ENCODE peak calls at places on chromosome 21, in five cellular contexts. One of them, this sample, is unnamed.

GRCh38 chr21:28971171-28971570 is 21.5 kb downstream of the LTN1 start:
- DNase-seq in heart left ventricle: no peak
- DNase-seq in tibial nerve: no peak
- DNase-seq in stomach: no peak
- DNase-seq in uterus: no peak
- DNase-seq in this sample: no peak

GRCh38 chr21:36948686-36949085 is 17.8 kb downstream of the HLCS start:
- DNase-seq in heart left ventricle: no peak
- DNase-seq in tibial nerve: no peak
- DNase-seq in stomach: no peak
- DNase-seq in uterus: no peak
- DNase-seq in this sample: no peak

GRCh38 chr21:37195649-37196048 is 71.5 kb downstream of the VPS26C start:
- DNase-seq in stomach: no peak
- DNase-seq in uterus: no peak
- DNase-seq in heart left ventricle: no peak
- DNase-seq in tibial nerve: no peak
- DNase-seq in this sample: no peak

GRCh38 chr21:36596174-36596573 is 102.7 kb upstream of the SIM2 start:
- DNase-seq in uterus: no peak
- DNase-seq in stomach: no peak
- DNase-seq in heart left ventricle: no peak
- DNase-seq in tibial nerve: no peak
- DNase-seq in this sample: no peak

GRCh38 chr21:27795418-27795817 is 828.5 kb upstream of the ADAMTS5 start:
- DNase-seq in tibial nerve: no peak
- DNase-seq in stomach: no peak
- DNase-seq in uterus: no peak
- DNase-seq in heart left ventricle: no peak
- DNase-seq in this sample: no peak

GRCh38 chr21:37658994-37659458 is 257.2 kb downstream of the KCNJ6 start:
- DNase-seq in heart left ventricle: no peak
- DNase-seq in uterus: peak; percentile 35
- DNase-seq in tibial nerve: peak; percentile 23
- DNase-seq in stomach: no peak
- DNase-seq in this sample: peak; percentile 35

GRCh38 chr21:15355066-15355465 is 290.3 kb upstream of the NRIP1 start:
- DNase-seq in heart left ventricle: no peak
- DNase-seq in uterus: no peak
- DNase-seq in stomach: no peak
- DNase-seq in tibial nerve: no peak
- DNase-seq in this sample: no peak

GRCh38 chr21:17730782-17731181 is 88.4 kb downstream of the C21orf91 start:
- DNase-seq in tibial nerve: no peak
- DNase-seq in heart left ventricle: no peak
- DNase-seq in uterus: no peak
- DNase-seq in stomach: no peak
- DNase-seq in this sample: no peak

GRCh38 chr21:15221799-15222386 is 157.1 kb upstream of the NRIP1 start:
- DNase-seq in tibial nerve: no peak
- DNase-seq in heart left ventricle: peak; percentile 76
- DNase-seq in stomach: no peak
- DNase-seq in uterus: no peak
- DNase-seq in this sample: no peak

GRCh38 chr21:41979751-41980369 is 26.0 kb upstream of the C2CD2 start:
- DNase-seq in uterus: no peak
- DNase-seq in heart left ventricle: no peak
- DNase-seq in stomach: no peak
- DNase-seq in tibial nerve: no peak
- DNase-seq in this sample: no peak

GRCh38 chr21:22575165-22575584 is 1577.0 kb downstream of the NCAM2 start:
- DNase-seq in heart left ventricle: no peak
- DNase-seq in tibial nerve: no peak
- DNase-seq in stomach: no peak
- DNase-seq in uterus: no peak
- DNase-seq in this sample: no peak

GRCh38 chr21:44295163-44295601 is 4.7 kb upstream of the PFKL start:
- DNase-seq in stomach: no peak
- DNase-seq in tibial nerve: no peak
- DNase-seq in uterus: no peak
- DNase-seq in heart left ventricle: no peak
- DNase-seq in this sample: no peak

GRCh38 chr21:26717146-26717739 is 128.0 kb downstream of the ADAMTS1 start:
- DNase-seq in tibial nerve: no peak
- DNase-seq in heart left ventricle: no peak
- DNase-seq in stomach: no peak
- DNase-seq in uterus: no peak
- DNase-seq in this sample: no peak

GRCh38 chr21:37032877-37033471 is 26.5 kb downstream of the RIPPLY3 start:
- DNase-seq in heart left ventricle: no peak
- DNase-seq in uterus: no peak
- DNase-seq in tibial nerve: no peak
- DNase-seq in stomach: no peak
- DNase-seq in this sample: no peak

GRCh38 chr21:41601573-41602371 is 93.8 kb upstream of the TMPRSS2 start:
- DNase-seq in stomach: peak; percentile 33
- DNase-seq in heart left ventricle: no peak
- DNase-seq in uterus: no peak
- DNase-seq in tibial nerve: no peak
- DNase-seq in this sample: no peak

GRCh38 chr21:16454371-16454770 is 724.6 kb downstream of the USP25 start:
- DNase-seq in stomach: no peak
- DNase-seq in uterus: no peak
- DNase-seq in tibial nerve: no peak
- DNase-seq in heart left ventricle: no peak
- DNase-seq in this sample: no peak

GRCh38 chr21:32516729-32517649 is 68.3 kb downstream of the TCP10L start:
- DNase-seq in tibial nerve: no peak
- DNase-seq in heart left ventricle: peak; percentile 68
- DNase-seq in stomach: no peak
- DNase-seq in uterus: no peak
- DNase-seq in this sample: no peak

GRCh38 chr21:37658121-37658993 is 257.9 kb downstream of the KCNJ6 start:
- DNase-seq in heart left ventricle: no peak
- DNase-seq in stomach: no peak
- DNase-seq in tibial nerve: no peak
- DNase-seq in uterus: no peak
- DNase-seq in this sample: no peak

GRCh38 chr21:25422610-25423608 is 184.4 kb downstream of the MRPL39 start:
- DNase-seq in tibial nerve: no peak
- DNase-seq in uterus: no peak
- DNase-seq in heart left ventricle: no peak
- DNase-seq in stomach: no peak
- DNase-seq in this sample: no peak

GRCh38 chr21:45267390-45267760 is 20.3 kb downstream of the POFUT2 start:
- DNase-seq in stomach: peak; percentile 5
- DNase-seq in tibial nerve: no peak
- DNase-seq in uterus: no peak
- DNase-seq in heart left ventricle: no peak
- DNase-seq in this sample: peak; percentile 17

GRCh38 chr21:40635336-40635735 is 211.6 kb downstream of the DSCAM start:
- DNase-seq in heart left ventricle: no peak
- DNase-seq in tibial nerve: no peak
- DNase-seq in stomach: no peak
- DNase-seq in uterus: no peak
- DNase-seq in this sample: no peak

GRCh38 chr21:43006874-43007208 is 32.5 kb downstream of the PKNOX1 start:
- DNase-seq in tibial nerve: no peak
- DNase-seq in heart left ventricle: no peak
- DNase-seq in uterus: no peak
- DNase-seq in stomach: no peak
- DNase-seq in this sample: no peak
- H3K27ac ChIP-seq in tibial nerve: no peak overlapping the region
- H3K27ac ChIP-seq in heart left ventricle: no peak overlapping the region
- H3K27ac ChIP-seq in uterus: peak overlapping the region; percentile 33
- H3K27ac ChIP-seq in stomach: no peak overlapping the region
- H3K27ac ChIP-seq in this sample: no peak overlapping the region

GRCh38 chr21:39379986-39380891 is 31.4 kb upstream of the HMGN1 start:
- DNase-seq in stomach: peak; percentile 93
- DNase-seq in heart left ventricle: peak; percentile 98
- DNase-seq in tibial nerve: peak; percentile 90
- DNase-seq in uterus: peak; percentile 98
- DNase-seq in this sample: peak; percentile 98
- TF ChIP-seq POLR2A in stomach: no peak
- TF ChIP-seq POLR2A in heart left ventricle: no peak
- TF ChIP-seq POLR2A in tibial nerve: peak; percentile 65
- TF ChIP-seq POLR2A in uterus: peak; percentile 93
- TF ChIP-seq POLR2A in this sample: peak; percentile 93

GRCh38 chr21:24260751-24261150 is 1346.5 kb downstream of the MRPL39 start:
- DNase-seq in uterus: no peak
- DNase-seq in heart left ventricle: no peak
- DNase-seq in stomach: no peak
- DNase-seq in tibial nerve: no peak
- DNase-seq in this sample: no peak

GRCh38 chr21:24259241-24259640 is 1348.0 kb downstream of the MRPL39 start:
- DNase-seq in tibial nerve: no peak
- DNase-seq in heart left ventricle: no peak
- DNase-seq in uterus: no peak
- DNase-seq in stomach: no peak
- DNase-seq in this sample: no peak

DNA sequence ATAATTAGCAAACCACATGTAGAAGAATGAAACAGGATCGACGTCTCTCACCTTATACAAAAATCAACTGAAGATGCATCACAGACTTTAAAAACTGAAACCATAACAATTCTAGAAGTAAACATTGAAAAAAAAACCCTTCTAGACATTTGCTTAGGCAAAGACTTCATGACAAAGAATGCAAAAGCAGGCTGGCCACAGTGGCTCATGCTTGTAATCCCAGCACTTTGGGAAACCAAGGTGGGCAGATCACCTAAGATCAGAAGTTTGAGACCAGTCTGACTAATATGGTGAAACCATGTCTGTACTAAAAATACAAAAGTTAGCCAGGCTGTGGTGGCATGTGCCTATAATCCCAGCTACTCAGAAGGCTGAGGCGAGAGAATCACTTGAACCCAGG is 1351.7 kb downstream of the MRPL39 start:
- DNase-seq in uterus: no peak
- DNase-seq in stomach: no peak
- DNase-seq in heart left ventricle: no peak
- DNase-seq in tibial nerve: no peak
- DNase-seq in this sample: no peak
- H3K27ac ChIP-seq in uterus: no peak overlapping the region
- H3K27ac ChIP-seq in stomach: no peak overlapping the region
- H3K27ac ChIP-seq in heart left ventricle: no peak overlapping the region
- H3K27ac ChIP-seq in tibial nerve: no peak overlapping the region
- H3K27ac ChIP-seq in this sample: no peak overlapping the region

GRCh38 chr21:35207322-35207721 is 158.2 kb upstream of the RUNX1 start:
- DNase-seq in uterus: no peak
- DNase-seq in heart left ventricle: no peak
- DNase-seq in stomach: no peak
- DNase-seq in tibial nerve: no peak
- DNase-seq in this sample: no peak
- TF ChIP-seq POLR2A in uterus: no peak
- TF ChIP-seq POLR2A in heart left ventricle: no peak
- TF ChIP-seq POLR2A in stomach: no peak
- TF ChIP-seq POLR2A in tibial nerve: no peak
- TF ChIP-seq POLR2A in this sample: no peak

This sample was measured in ovary.